ENCODE peak calls at places on chromosomes 5 and 9, in ten cellular contexts. G is right lobe of liver, N is body of pancreas, I is epithelial cell of esophagus, U is GM12878, E is PC-3, W is hepatocyte, B is astrocyte, M is fibroblast of lung, Z is cardiac fibroblast. A is an unnamed sample.

GRCh38 chr5:132420706-132421272 is 51.3 kb downstream of the SLC22A5 start:
- DNase-seq in U (peak; percentile 95), G (no peak), M (no peak), N (peak; percentile 22), W (no peak), E (no peak), Z (no peak), B (no peak), I (no peak), A (no peak)

GRCh38 chr5:1004598-1005361 is 3.8 kb upstream of the NKD2 start:
- DNase-seq in I (peak; percentile 41), E (peak; percentile 55), W (peak; percentile 87), B (no peak), M (peak; percentile 17), G (peak; percentile 80), U (no peak), Z (peak; percentile 54), N (peak; percentile 59), A (no peak)

GRCh38 chr5:68484307-68485068 is 268.9 kb downstream of the PIK3R1 start:
- DNase-seq in G (no peak), W (no peak), E (no peak), B (peak; percentile 61), U (no peak), Z (peak; percentile 33), M (peak; percentile 66), N (no peak), I (no peak), A (peak; percentile 85)

GRCh38 chr5:138755084-138755748 is 2.0 kb downstream of the CTNNA1 start:
- DNase-seq in W (no peak), Z (no peak), U (peak; percentile 35), B (no peak), I (peak; percentile 34), E (no peak), M (no peak), G (no peak), N (no peak), A (no peak)

GRCh38 chr9:84955971-84956370 is 286.4 kb downstream of the NTRK2 start:
- DNase-seq in G (no peak), B (peak; percentile 41), Z (no peak), W (no peak), N (no peak), E (no peak), U (no peak), M (peak; percentile 56), I (no peak), A (no peak)

GRCh38 chr9:75414367-75415160 is 326.2 kb downstream of the OSTF1 start:
- DNase-seq in Z (no peak), N (no peak), I (no peak), W (peak; percentile 66), G (no peak), B (no peak), M (no peak), E (no peak), U (no peak), A (no peak)

GRCh38 chr5:102760815-102761214 is 5.7 kb downstream of the PAM start:
- DNase-seq in B (peak; percentile 26), E (no peak), M (peak; percentile 38), N (no peak), G (no peak), I (no peak), U (no peak), W (no peak), Z (no peak), A (no peak)

GRCh38 chr9:76558465-76558864 is 99.5 kb downstream of the GCNT1 start:
- DNase-seq in B (no peak), I (no peak), E (no peak), M (no peak), N (no peak), U (no peak), W (no peak), Z (peak; percentile 28), G (no peak), A (no peak)

GRCh38 chr9:134422301-134422700 is 96.0 kb downstream of the RXRA start:
- DNase-seq in W (peak; percentile 73), M (no peak), G (peak; percentile 85), Z (no peak), N (peak; percentile 49), E (no peak), B (no peak), I (peak; percentile 61), U (no peak), A (no peak)

GRCh38 chr5:138241688-138242547 is 28.8 kb upstream of the CDC23 start:
- DNase-seq in Z (peak; percentile 25), U (no peak), B (peak; percentile 11), G (peak; percentile 72), I (no peak), W (peak; percentile 46), M (peak; percentile 32), E (no peak), N (peak; percentile 49), A (no peak)

GRCh38 chr9:127917603-127918002 is 762 bp upstream of the ST6GALNAC4 start:
- DNase-seq in Z (no peak), N (no peak), M (no peak), G (no peak), U (no peak), B (no peak), W (no peak), I (no peak), E (no peak), A (no peak)

GRCh38 chr9:98995059-98995665 is 51.5 kb downstream of the COL15A1 start:
- DNase-seq in W (no peak), E (no peak), B (no peak), U (no peak), G (no peak), M (no peak), N (peak; percentile 43), Z (peak; percentile 73), I (no peak), A (no peak)

GRCh38 chr5:61304611-61305369 is 27.3 kb upstream of the ZSWIM6 start:
- DNase-seq in I (peak; percentile 100), B (peak; percentile 92), G (no peak), W (peak; percentile 91), E (peak; percentile 88), N (peak; percentile 77), M (peak; percentile 93), U (no peak), Z (peak; percentile 92), A (no peak)

GRCh38 chr5:105726093-105726492 is 1944.6 kb downstream of the EFNA5 start:
- DNase-seq in W (no peak), I (no peak), Z (no peak), B (no peak), N (no peak), U (no peak), M (no peak), E (no peak), G (no peak), A (no peak)

GRCh38 chr9:91374939-91375338 is 13.2 kb upstream of the AUH start:
- DNase-seq in I (no peak), G (no peak), N (no peak), Z (peak; percentile 86), U (no peak), B (peak; percentile 87), W (no peak), E (peak; percentile 24), M (peak; percentile 89), A (peak; percentile 91)

DNA sequence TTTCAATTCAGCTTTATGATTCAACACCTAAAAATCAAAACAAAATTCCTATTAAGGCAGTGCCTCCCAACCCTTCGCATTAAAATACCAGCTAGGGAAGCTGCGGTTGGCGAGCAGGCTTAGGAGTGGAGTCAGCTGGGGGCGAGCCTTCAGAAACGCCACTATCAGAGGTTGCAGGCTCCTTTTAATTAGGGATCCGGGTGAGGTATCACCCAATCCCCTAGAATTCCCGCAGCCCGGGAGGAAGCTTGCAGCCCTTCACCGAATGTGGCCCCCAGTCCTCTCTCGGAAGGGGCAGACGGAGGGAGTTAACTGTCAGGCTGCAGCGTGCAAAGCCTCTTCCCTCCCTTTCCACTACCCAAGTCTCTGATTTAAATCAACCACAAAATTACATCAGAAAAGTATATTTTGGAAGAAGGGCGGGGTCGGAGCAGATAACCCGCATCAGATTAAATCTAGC is 1.7 kb downstream of the STC2 start:
- DNase-seq in B (peak; percentile 91), M (peak; percentile 94), U (no peak), W (no peak), G (no peak), E (peak; percentile 78), N (no peak), I (peak; percentile 66), Z (peak; percentile 78), A (no peak)
- H3K4me3 ChIP-seq in B (peak overlapping the region; percentile 84), M (peak overlapping the region; percentile 49), U (peak overlapping the region; percentile 70), W (peak overlapping the region; percentile 53), G (no peak overlapping the region), E (peak overlapping the region; percentile 75), N (peak overlapping the region; percentile 47), I (peak overlapping the region; percentile 61), Z (peak overlapping the region; percentile 85), A (peak overlapping the region; percentile 91)

GRCh38 chr5:115666023-115666422 is 40.2 kb upstream of the TMED7 start:
- DNase-seq in N (no peak), U (no peak), Z (no peak), G (no peak), B (no peak), W (no peak), M (no peak), I (peak; percentile 52), E (no peak), A (no peak)
- TF ChIP-seq CTCF in N (no peak), U (no peak), Z (no peak), G (no peak), B (no peak), W (no peak), M (no peak), I (no peak), E (no peak), A (no peak)

DNA sequence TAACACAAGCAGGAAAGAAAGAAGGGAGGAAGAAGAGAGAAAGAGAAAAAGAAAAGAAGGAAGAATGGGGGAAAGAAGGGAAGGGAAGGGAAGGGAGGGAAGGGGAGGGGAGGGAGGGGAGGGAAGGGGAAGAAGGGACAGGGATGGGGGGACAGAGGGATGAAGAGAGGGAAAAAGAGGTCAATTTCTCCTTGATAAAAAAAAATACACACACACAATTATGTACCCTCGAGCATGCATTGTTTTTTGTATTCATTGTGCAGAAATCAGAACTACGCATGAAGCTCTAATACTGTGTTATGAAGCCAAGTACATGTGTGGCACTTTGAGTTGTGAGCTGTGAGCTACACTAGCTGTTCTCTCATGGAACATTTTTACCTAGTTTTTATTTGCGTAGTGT is 274.9 kb upstream of the CDH18 start:
- DNase-seq in B (no peak), E (no peak), Z (no peak), M (no peak), G (no peak), N (no peak), W (no peak), U (no peak), I (no peak), A (no peak)
- H3K4me3 ChIP-seq in B (no peak overlapping the region), E (no peak overlapping the region), Z (no peak overlapping the region), M (no peak overlapping the region), G (no peak overlapping the region), N (no peak overlapping the region), W (no peak overlapping the region), U (no peak overlapping the region), I (no peak overlapping the region), A (no peak overlapping the region)

DNA sequence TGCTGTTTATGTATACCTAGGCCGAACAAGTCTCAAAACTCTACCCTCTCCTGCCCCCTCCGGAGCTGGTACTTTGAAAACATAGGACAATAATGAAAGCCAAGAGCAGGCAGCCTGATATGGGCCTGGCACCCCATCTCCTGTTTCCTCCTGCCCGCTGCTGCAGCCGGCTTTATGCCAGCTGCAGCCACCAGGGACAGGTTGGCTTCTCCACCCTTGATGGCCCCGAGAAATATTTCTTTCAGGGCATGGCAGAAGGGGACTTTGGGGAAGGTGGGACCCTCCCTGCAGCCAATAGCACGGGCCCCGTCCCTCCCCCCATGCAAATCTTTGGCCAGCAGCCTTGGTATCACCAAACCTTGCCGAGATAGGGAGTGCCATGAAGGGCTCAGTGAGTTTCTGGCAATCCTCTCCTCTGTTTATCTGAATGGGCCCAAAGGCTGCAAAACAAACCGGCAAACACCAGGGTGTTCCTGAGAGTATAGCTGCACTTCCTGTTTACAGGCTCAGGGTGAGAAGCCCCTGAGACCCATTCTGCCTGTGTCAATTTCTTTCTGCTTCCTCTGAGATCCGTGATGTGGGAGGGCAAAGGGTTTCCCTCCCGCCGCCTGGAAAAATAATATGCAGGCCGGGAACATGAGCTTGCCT is 73.4 kb upstream of the BOD1 start:
- DNase-seq in N (peak; percentile 78), G (peak; percentile 55), B (no peak), Z (peak; percentile 16), I (no peak), E (no peak), M (no peak), U (no peak), W (no peak), A (no peak)
- TF ChIP-seq CTCF in N (peak; percentile 57), G (peak; percentile 12), B (no peak), Z (no peak), I (peak; percentile 21), E (peak; percentile 9), M (no peak), U (peak; percentile 33), W (no peak), A (no peak)

A was measured in AG09309.